ENCODE peak calls at places on chromosomes 16 and 17, in five cellular contexts. W, D, Y, H and O are unnamed samples.

GRCh38 chr17:21171309-21171922 is 42.5 kb downstream of the TMEM11 start:
- DNase-seq in W (no peak), D (no peak), Y (no peak), H (no peak), O (peak; percentile 65)

GRCh38 chr16:52446076-52446475 is 100.9 kb downstream of the TOX3 start:
- DNase-seq in W (peak; percentile 28), D (no peak), Y (no peak), H (no peak), O (no peak)

GRCh38 chr17:56678249-56679144 is 85.0 kb downstream of the NOG start:
- DNase-seq in W (no peak), D (no peak), Y (no peak), H (no peak), O (no peak)

GRCh38 chr17:71145486-71145885 is 975.3 kb upstream of the SOX9 start:
- DNase-seq in W (no peak), D (no peak), Y (no peak), H (no peak), O (no peak)

GRCh38 chr16:87733190-87733589 is 32.6 kb downstream of the KLHDC4 start:
- DNase-seq in W (no peak), D (no peak), Y (no peak), H (no peak), O (no peak)

GRCh38 chr16:3152273-3153076 is 17.6 kb downstream of the ZNF213 start:
- DNase-seq in W (peak; percentile 86), D (peak; percentile 91), Y (peak; percentile 68), H (peak; percentile 56), O (no peak)

GRCh38 chr17:12545877-12546513 is 119.7 kb upstream of the MYOCD start:
- DNase-seq in W (peak; percentile 67), D (peak; percentile 68), Y (peak; percentile 64), H (no peak), O (peak; percentile 25)

GRCh38 chr16:71347146-71347545 is 11.4 kb upstream of the CALB2 start:
- DNase-seq in W (no peak), D (no peak), Y (no peak), H (no peak), O (no peak)

GRCh38 chr16:55055262-55055661 is 124.6 kb downstream of the IRX5 start:
- DNase-seq in W (no peak), D (no peak), Y (no peak), H (no peak), O (no peak)

GRCh38 chr16:13426279-13426678 is 493.7 kb upstream of the ERCC4 start:
- DNase-seq in W (no peak), D (no peak), Y (no peak), H (no peak), O (no peak)

GRCh38 chr17:740240-741055 is 8.1 kb downstream of the TLCD3A start:
- DNase-seq in W (no peak), D (no peak), Y (no peak), H (no peak), O (peak; percentile 52)

GRCh38 chr16:86343111-86343642 is 167.2 kb upstream of the FOXF1 start:
- DNase-seq in W (no peak), D (peak; percentile 81), Y (no peak), H (no peak), O (no peak)

GRCh38 chr16:71746442-71747046 is 22.0 kb upstream of the PHLPP2 start:
- DNase-seq in W (peak; percentile 44), D (peak; percentile 64), Y (peak; percentile 59), H (no peak), O (peak; percentile 23)

GRCh38 chr16:80803341-80804060 is 897 bp downstream of the CDYL2 start:
- DNase-seq in W (no peak), D (peak; percentile 36), Y (peak; percentile 62), H (peak; percentile 12), O (peak; percentile 53)

GRCh38 chr17:57480438-57481196 is 224.3 kb downstream of the MSI2 start:
- DNase-seq in W (peak; percentile 68), D (peak; percentile 97), Y (no peak), H (no peak), O (no peak)

GRCh38 chr17:36823850-36824677 is 113.2 kb upstream of the LHX1 start:
- DNase-seq in W (no peak), D (no peak), Y (no peak), H (no peak), O (no peak)

GRCh38 chr17:57215317-57215716 is 41.0 kb upstream of the MSI2 start:
- DNase-seq in W (peak; percentile 32), D (peak; percentile 67), Y (no peak), H (no peak), O (no peak)

GRCh38 chr16:50560903-50561863 is 13.0 kb downstream of the NKD1 start:
- DNase-seq in W (no peak), D (no peak), Y (no peak), H (no peak), O (no peak)